ENCODE peak calls at places on chromosomes 12 and 14, in seven cellular contexts. B is upper lobe of right lung; L is right cardiac atrium; I is small intestine; G is lung; H is psoas muscle; A is CD4-positive, alpha-beta memory T cell. P is an unnamed sample.

GRCh38 chr14:23104591-23105347 is at the start of gene CIROP:
- DNase-seq in B (no peak), L (no peak), I (no peak), G (no peak), H (no peak), A (no peak), P (no peak)

GRCh38 chr12:60501124-60501729 is 905.4 kb downstream of the SLC16A7 start:
- DNase-seq in B (no peak), L (no peak), I (no peak), G (no peak), H (no peak), A (no peak), P (no peak)

GRCh38 chr12:3973269-3973884 is 100.2 kb upstream of the PARP11 start:
- DNase-seq in B (no peak), L (no peak), I (no peak), G (no peak), H (no peak), A (no peak), P (no peak)

GRCh38 chr14:101600891-101601602 is 39.8 kb downstream of the DIO3 start:
- DNase-seq in B (no peak), L (no peak), I (no peak), G (no peak), H (no peak), A (no peak), P (no peak)

GRCh38 chr14:68624541-68625220 is 168.2 kb downstream of the ZFP36L1 start:
- DNase-seq in B (peak), L (no peak), I (no peak), G (peak), H (no peak), A (no peak), P (no peak)

GRCh38 chr12:78442454-78442801 is 422.1 kb upstream of the SYT1 start:
- DNase-seq in B (no peak), L (no peak), I (no peak), G (no peak), H (no peak), A (no peak), P (no peak)

GRCh38 chr12:92676710-92677109 is 26.1 kb upstream of the PLEKHG7 start:
- DNase-seq in B (no peak), L (no peak), I (no peak), G (no peak), H (no peak), A (no peak), P (no peak)

GRCh38 chr14:35883677-35884293 is 57.6 kb downstream of the BRMS1L start:
- DNase-seq in B (no peak), L (no peak), I (peak), G (no peak), H (no peak), A (no peak), P (no peak)

GRCh38 chr12:97404549-97404948 is 58.1 kb upstream of the RMST start:
- DNase-seq in B (no peak), L (no peak), I (peak), G (no peak), H (no peak), A (no peak), P (peak)

GRCh38 chr14:99731536-99732435 is 47.7 kb downstream of the CYP46A1 start:
- DNase-seq in B (peak), L (no peak), I (no peak), G (no peak), H (peak), A (no peak), P (peak)

GRCh38 chr12:54215990-54216579 is 27.3 kb upstream of the SMUG1 start:
- DNase-seq in B (peak), L (peak), I (no peak), G (no peak), H (no peak), A (no peak), P (no peak)

GRCh38 chr12:51397670-51398069 is 6.5 kb upstream of the GALNT6 start:
- DNase-seq in B (no peak), L (no peak), I (no peak), G (no peak), H (no peak), A (no peak), P (no peak)

GRCh38 chr12:62530596-62530995 is 64.0 kb downstream of the MON2 start:
- DNase-seq in B (no peak), L (no peak), I (no peak), G (no peak), H (no peak), A (no peak), P (no peak)

GRCh38 chr12:59700145-59700435 is 104.3 kb downstream of the SLC16A7 start:
- DNase-seq in B (no peak), L (no peak), I (no peak), G (no peak), H (no peak), A (no peak), P (no peak)

GRCh38 chr12:14283489-14284144 is 81.9 kb upstream of the ATF7IP start:
- DNase-seq in B (no peak), L (no peak), I (no peak), G (no peak), H (no peak), A (no peak), P (no peak)

GRCh38 chr14:89427426-89428162 is 10.6 kb upstream of the FOXN3 start:
- DNase-seq in B (peak), L (no peak), I (peak), G (no peak), H (no peak), A (no peak), P (no peak)

GRCh38 chr12:122437656-122438121 is 15.2 kb upstream of the CLIP1 start:
- DNase-seq in B (peak), L (peak), I (no peak), G (peak), H (peak), A (no peak), P (peak)

GRCh38 chr14:74472590-74472989 is 20.5 kb downstream of the NPC2 start:
- DNase-seq in B (no peak), L (no peak), I (no peak), G (no peak), H (no peak), A (no peak), P (no peak)

GRCh38 chr12:56931474-56931978 is 2.7 kb downstream of the SDR9C7 start:
- DNase-seq in B (no peak), L (no peak), I (peak), G (no peak), H (no peak), A (peak), P (no peak)

GRCh38 chr12:6277982-6278438 is 32.5 kb upstream of the PLEKHG6 start:
- DNase-seq in B (peak), L (no peak), I (no peak), G (peak), H (no peak), A (peak), P (no peak)

GRCh38 chr12:86134571-86134970 is 121.6 kb downstream of the MGAT4C start:
- DNase-seq in B (no peak), L (no peak), I (no peak), G (no peak), H (no peak), A (no peak), P (no peak)

GRCh38 chr12:67237231-67237630 is 31.9 kb upstream of the CAND1 start:
- DNase-seq in B (no peak), L (no peak), I (no peak), G (no peak), H (no peak), A (no peak), P (no peak)

GRCh38 chr12:116385486-116386217 is 108.2 kb upstream of the MED13L start:
- DNase-seq in B (no peak), L (no peak), I (no peak), G (no peak), H (no peak), A (no peak), P (no peak)

GRCh38 chr14:64761441-64762043 is 57.3 kb downstream of the PLEKHG3 start:
- DNase-seq in B (no peak), L (no peak), I (no peak), G (no peak), H (peak), A (no peak), P (no peak)

GRCh38 chr12:87274594-87275245 is 754.5 kb downstream of the C12orf50 start:
- DNase-seq in B (no peak), L (no peak), I (no peak), G (no peak), H (no peak), A (no peak), P (no peak)

GRCh38 chr12:50764116-50764860 is 387 bp downstream of the ATF1 start:
- DNase-seq in B (peak), L (peak), I (no peak), G (peak), H (peak), A (peak), P (peak)

GRCh38 chr12:9041321-9041720 is 52.0 kb downstream of the KLRG1 start:
- DNase-seq in B (no peak), L (no peak), I (no peak), G (no peak), H (no peak), A (no peak), P (no peak)

GRCh38 chr12:80230068-80230467 is 130.7 kb downstream of the OTOGL start:
- DNase-seq in B (no peak), L (peak), I (no peak), G (no peak), H (no peak), A (no peak), P (no peak)

GRCh38 chr14:79659995-79660975 is 551.0 kb downstream of the DIO2 start:
- DNase-seq in B (no peak), L (no peak), I (no peak), G (no peak), H (no peak), A (no peak), P (no peak)

GRCh38 chr14:56273151-56273550 is 154.9 kb downstream of the PELI2 start:
- DNase-seq in B (no peak), L (no peak), I (no peak), G (no peak), H (peak), A (no peak), P (no peak)

GRCh38 chr14:56273949-56274348 is 155.7 kb downstream of the PELI2 start:
- DNase-seq in B (no peak), L (no peak), I (no peak), G (no peak), H (no peak), A (no peak), P (no peak)

GRCh38 chr14:56268653-56269052 is 150.4 kb downstream of the PELI2 start:
- DNase-seq in B (no peak), L (no peak), I (no peak), G (no peak), H (no peak), A (no peak), P (no peak)

GRCh38 chr14:56274556-56274955 is 156.3 kb downstream of the PELI2 start:
- DNase-seq in B (no peak), L (no peak), I (no peak), G (no peak), H (no peak), A (no peak), P (no peak)

DNA sequence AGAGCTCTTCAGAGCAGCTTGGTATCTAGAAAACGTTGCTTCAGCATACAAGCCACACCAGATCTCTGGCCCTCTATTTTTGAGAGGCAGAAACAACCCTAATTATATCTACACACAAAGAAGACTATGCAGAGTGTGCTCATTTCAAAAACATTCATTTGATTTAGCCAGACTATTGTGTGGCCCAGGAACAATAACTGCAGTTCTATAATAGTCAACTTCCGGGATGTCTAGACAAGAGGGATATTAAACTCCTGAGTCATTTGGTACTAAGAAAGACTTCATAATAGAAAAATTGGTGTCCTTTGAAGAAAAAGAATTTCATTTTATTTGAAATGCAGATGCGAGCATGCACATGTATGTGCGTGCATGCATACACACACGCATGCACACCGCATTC is 153.8 kb downstream of the PELI2 start:
- DNase-seq in B (no peak), L (no peak), I (no peak), G (no peak), H (no peak), A (no peak), P (no peak)
- H3K27ac ChIP-seq in B (no peak), L (no peak), I (no peak), G (no peak), H (no peak), A (no peak), P (no peak)

DNA sequence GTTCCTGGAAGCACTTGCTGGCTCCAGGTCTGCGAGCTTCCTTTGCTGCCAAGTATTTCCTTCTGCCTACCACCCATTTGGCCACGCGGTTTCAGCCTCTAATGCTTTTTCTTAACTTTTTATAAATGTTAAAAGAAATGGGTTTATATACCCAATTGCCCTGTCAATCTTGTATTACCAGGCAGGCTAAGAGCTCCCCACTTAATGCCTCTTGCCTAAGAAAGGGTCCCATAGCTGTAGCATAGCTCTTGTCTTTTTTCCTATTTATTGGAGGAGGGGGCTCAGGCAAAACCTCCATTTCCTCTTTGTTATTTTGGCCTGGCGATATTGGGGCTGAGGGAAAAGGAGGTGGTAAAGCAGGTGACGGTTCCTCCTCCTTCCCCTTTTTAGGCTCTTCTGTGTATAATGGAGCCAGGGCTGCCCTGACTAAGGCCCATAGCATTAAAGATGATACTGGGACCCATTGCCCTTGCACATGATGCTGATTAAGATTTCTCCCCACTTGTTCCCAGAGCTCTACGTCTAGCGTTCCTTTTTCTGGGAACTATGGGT is 21.6 kb upstream of the BLTP3B start:
- DNase-seq in B (no peak), L (no peak), I (no peak), G (no peak), H (no peak), A (no peak), P (no peak)
- H3K27ac ChIP-seq in B (no peak), L (no peak), I (no peak), G (no peak), H (no peak), A (no peak), P (no peak)

DNA sequence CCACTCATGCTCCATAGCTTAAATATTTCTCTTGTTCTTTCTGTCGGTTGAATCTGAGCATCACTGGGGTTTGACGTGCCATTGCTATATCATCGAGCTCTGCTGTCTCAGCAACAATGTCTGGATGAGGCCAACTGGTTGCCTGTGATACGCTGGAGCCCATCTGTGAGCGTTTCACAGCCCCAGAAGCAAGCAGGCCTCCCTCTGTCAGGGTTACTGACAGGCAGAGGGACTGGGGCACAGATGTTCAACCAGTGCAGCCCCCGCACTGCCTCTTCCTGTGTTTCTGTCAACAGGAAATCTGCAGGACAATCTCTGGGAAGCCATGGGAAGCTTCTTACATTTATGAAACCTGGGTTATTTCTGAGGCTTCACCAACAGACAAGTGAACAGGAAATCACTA is 23.9 kb downstream of the DMAC2L start:
- DNase-seq in B (no peak), L (peak), I (no peak), G (no peak), H (peak), A (no peak), P (peak)
- H3K27ac ChIP-seq in B (peak), L (peak), I (peak), G (peak), H (peak), A (no peak), P (peak)

DNA sequence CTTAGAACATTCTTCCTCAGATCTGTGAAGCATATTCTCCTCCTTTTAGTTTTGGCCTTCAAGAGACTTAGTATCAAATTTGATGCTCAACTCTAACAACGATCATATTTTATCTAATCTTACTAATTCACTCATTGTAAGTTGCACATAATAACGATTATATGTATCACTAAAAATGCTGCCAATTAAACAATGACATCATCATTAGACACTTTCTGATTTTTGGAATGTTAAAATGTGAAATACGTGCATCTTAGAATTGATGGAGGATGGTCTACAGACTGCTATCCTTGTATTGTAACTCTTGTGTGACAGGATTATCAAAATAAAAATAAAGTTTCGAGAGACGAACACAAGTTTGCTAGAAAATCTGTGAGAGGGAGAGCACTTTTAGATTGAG is 311.0 kb downstream of the NELL2 start:
- DNase-seq in B (no peak), L (no peak), I (no peak), G (no peak), H (no peak), A (no peak), P (no peak)
- H3K27ac ChIP-seq in B (no peak), L (no peak), I (no peak), G (no peak), H (no peak), A (no peak), P (no peak)

GRCh38 chr14:96362965-96363750 is at the start of the genes ATG2B and GSKIP:
- DNase-seq in B (peak), L (peak), I (peak), G (peak), H (peak), A (peak), P (peak)
- H3K27ac ChIP-seq in B (peak), L (peak), I (peak), G (peak), H (peak), A (peak), P (peak)

DNA sequence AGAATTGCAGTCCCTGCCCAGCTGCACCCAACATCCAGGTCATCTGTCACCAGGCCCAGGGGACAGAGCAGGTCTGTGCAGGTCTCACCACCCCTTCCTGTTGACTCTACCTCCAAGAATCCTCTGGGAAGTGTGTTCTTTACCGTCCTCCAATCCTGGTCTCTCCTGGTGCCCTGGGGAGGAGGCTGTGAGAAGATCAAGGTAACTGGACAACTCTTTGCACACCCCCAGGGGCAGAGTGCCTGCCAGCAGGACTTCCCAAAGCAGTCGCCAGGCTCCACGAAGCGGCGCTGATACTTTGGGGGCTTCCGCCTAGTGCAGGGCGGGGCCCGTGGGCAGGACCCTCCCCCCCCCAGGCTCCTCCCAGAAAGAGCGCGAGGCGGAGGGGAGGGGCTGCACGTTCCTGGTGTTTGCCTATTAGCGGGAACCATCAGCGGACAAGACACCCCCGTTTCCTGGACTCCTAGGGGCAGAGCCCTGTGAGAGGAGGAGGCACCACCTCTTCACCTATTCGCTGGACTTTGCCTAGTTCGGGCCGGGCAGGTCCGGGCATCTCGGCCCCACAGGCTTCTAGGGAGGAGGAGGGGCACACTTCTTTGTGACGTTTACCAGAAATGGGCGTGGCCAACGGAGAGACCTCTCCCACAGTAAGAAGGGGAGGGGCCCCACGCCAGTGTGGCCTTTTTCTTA is 918.0 kb downstream of the AACS start:
- DNase-seq in B (peak), L (peak), I (no peak), G (no peak), H (no peak), A (no peak), P (no peak)
- H3K27ac ChIP-seq in B (no peak), L (peak), I (no peak), G (no peak), H (no peak), A (no peak), P (no peak)

DNA sequence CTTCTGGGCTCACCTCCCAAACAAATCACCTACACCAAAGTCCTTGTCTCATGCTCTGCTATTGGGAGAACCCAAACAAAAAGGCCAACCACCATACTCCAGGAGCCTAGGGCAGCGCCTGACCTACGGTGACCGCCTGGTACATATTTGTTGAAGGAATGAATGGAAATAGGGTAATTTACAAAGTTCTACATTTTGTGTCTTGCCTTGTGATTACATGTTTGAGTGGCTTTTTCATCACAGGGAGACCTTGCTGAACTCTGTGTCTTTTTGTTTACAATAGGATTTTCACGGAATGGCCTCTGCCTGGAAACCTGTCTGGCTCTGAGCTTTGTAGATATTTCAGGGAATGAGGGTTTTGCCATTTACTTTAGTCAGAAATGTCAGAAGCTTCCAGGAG is 11.3 kb upstream of the PRIMA1 start:
- DNase-seq in B (no peak), L (no peak), I (no peak), G (no peak), H (no peak), A (no peak), P (no peak)
- H3K27ac ChIP-seq in B (no peak), L (no peak), I (no peak), G (no peak), H (no peak), A (no peak), P (no peak)

P was measured in substantia nigra.